ENCODE peak calls at places on chromosomes 13 and 19, in four cellular contexts. U is KG1, V is fibroblast of villous mesenchyme, O is astrocyte of the spinal cord. A is an unnamed sample.

GRCh38 chr19:29967623-29968022 is 25.6 kb downstream of the URI1 start:
- DNase-seq in U (peak; percentile 29), V (peak; percentile 78), O (peak; percentile 43), A (peak; percentile 29)

GRCh38 chr19:11538232-11539036 is at the start of gene CNN1:
- DNase-seq in U (no peak), V (peak; percentile 58), O (peak; percentile 63), A (no peak)

GRCh38 chr19:27774337-27774736 is 1438.6 kb downstream of the UQCRFS1 start:
- DNase-seq in U (no peak), V (no peak), O (no peak), A (no peak)

GRCh38 chr19:29964171-29964570 is 22.1 kb downstream of the URI1 start:
- DNase-seq in U (no peak), V (peak; percentile 82), O (no peak), A (no peak)

GRCh38 chr19:22532388-22533310 is 101.5 kb upstream of the ZNF492 start:
- DNase-seq in U (no peak), V (no peak), O (no peak), A (no peak)

GRCh38 chr19:18650048-18650435 is 13.2 kb downstream of the KLHL26 start:
- DNase-seq in U (no peak), V (peak; percentile 94), O (peak; percentile 76), A (no peak)

GRCh38 chr13:24865158-24865557 is 101.2 kb downstream of the RNF17 start:
- DNase-seq in U (peak; percentile 17), V (peak; percentile 21), O (peak; percentile 6), A (no peak)

GRCh38 chr19:17967258-17968051 is 548 bp downstream of the KCNN1 start:
- DNase-seq in U (no peak), V (no peak), O (no peak), A (no peak)

GRCh38 chr13:36046672-36047071 is 84.5 kb downstream of the DCLK1 start:
- DNase-seq in U (no peak), V (no peak), O (no peak), A (no peak)

GRCh38 chr19:48724796-48725753 is 5.5 kb upstream of the MAMSTR start:
- DNase-seq in U (peak; percentile 60), V (peak; percentile 88), O (peak; percentile 90), A (no peak)

GRCh38 chr19:46944918-46945628 is 74.6 kb upstream of the NPAS1 start:
- DNase-seq in U (no peak), V (peak; percentile 78), O (peak; percentile 79), A (no peak)

GRCh38 chr19:51503891-51504290 is 2.3 kb upstream of the SIGLEC12 start:
- DNase-seq in U (no peak), V (no peak), O (no peak), A (no peak)

GRCh38 chr13:51684076-51684475 is 99.8 kb downstream of the WDFY2 start:
- DNase-seq in U (no peak), V (no peak), O (peak; percentile 60), A (no peak)

GRCh38 chr19:45496349-45496953 is 396 bp downstream of the RTN2 start:
- DNase-seq in U (no peak), V (no peak), O (no peak), A (no peak)

GRCh38 chr19:17420267-17420924 is 549 bp downstream of the MVB12A start:
- DNase-seq in U (no peak), V (no peak), O (peak; percentile 8), A (no peak)

GRCh38 chr13:85864963-85865530 is 65.8 kb upstream of the SLITRK6 start:
- DNase-seq in U (no peak), V (no peak), O (peak; percentile 37), A (peak; percentile 4)

GRCh38 chr19:7069904-7070226 is 362 bp downstream of the ZNF557 start:
- DNase-seq in U (no peak), V (no peak), O (no peak), A (no peak)

GRCh38 chr19:58002384-58003152 is at the start of gene ZNF606:
- DNase-seq in U (peak; percentile 85), V (peak; percentile 89), O (peak; percentile 92), A (peak; percentile 54)

GRCh38 chr13:64488731-64489130 is 2741.4 kb downstream of the PCDH9 start:
- DNase-seq in U (no peak), V (no peak), O (peak; percentile 47), A (no peak)

GRCh38 chr13:50365683-50366391 is 350.6 kb downstream of the KCNRG start:
- DNase-seq in U (no peak), V (no peak), O (no peak), A (no peak)

GRCh38 chr13:64869539-64869938 is 2360.6 kb downstream of the PCDH9 start:
- DNase-seq in U (no peak), V (no peak), O (no peak), A (no peak)

GRCh38 chr19:4061683-4062575 is 4.8 kb downstream of the ZBTB7A start:
- DNase-seq in U (no peak), V (no peak), O (no peak), A (no peak)

GRCh38 chr13:81874681-81875661 is 1534.0 kb upstream of the SPRY2 start:
- DNase-seq in U (no peak), V (no peak), O (no peak), A (no peak)

GRCh38 chr13:101283782-101284181 is 132.5 kb downstream of the NALCN start:
- DNase-seq in U (no peak), V (no peak), O (no peak), A (no peak)

GRCh38 chr13:20492641-20493040 is 33.0 kb downstream of the CRYL1 start:
- DNase-seq in U (no peak), V (peak; percentile 30), O (no peak), A (no peak)

GRCh38 chr13:105363747-105364177 is 1171.7 kb downstream of the EFNB2 start:
- DNase-seq in U (peak; percentile 68), V (no peak), O (no peak), A (no peak)

GRCh38 chr19:30171795-30172642 is 200.2 kb upstream of the ZNF536 start:
- DNase-seq in U (no peak), V (no peak), O (no peak), A (no peak)

GRCh38 chr13:79096099-79096498 is 310.0 kb downstream of the RBM26 start:
- DNase-seq in U (no peak), V (no peak), O (no peak), A (no peak)

GRCh38 chr13:36998624-36999041 is 507 bp downstream of the ALG5 start:
- DNase-seq in U (no peak), V (no peak), O (no peak), A (no peak)

GRCh38 chr19:7924651-7925170 is 1.2 kb downstream of the CTXN1 start:
- DNase-seq in U (no peak), V (no peak), O (no peak), A (no peak)

GRCh38 chr19:45638930-45639729 is at the start of gene EML2:
- DNase-seq in U (no peak), V (peak; percentile 37), O (peak; percentile 28), A (no peak)

GRCh38 chr19:2032296-2032941 is 16.9 kb upstream of the BTBD2 start:
- DNase-seq in U (peak; percentile 73), V (peak; percentile 90), O (peak; percentile 88), A (peak; percentile 82)

GRCh38 chr19:39253374-39254149 is 4.9 kb upstream of the IFNL4 start:
- DNase-seq in U (no peak), V (no peak), O (no peak), A (no peak)

GRCh38 chr13:29849071-29849541 is 1.3 kb downstream of the UBL3 start:
- DNase-seq in U (peak; percentile 41), V (peak; percentile 37), O (no peak), A (no peak)

GRCh38 chr19:23986623-23987022 is 71.9 kb downstream of the ZNF726 start:
- DNase-seq in U (no peak), V (no peak), O (no peak), A (no peak)

GRCh38 chr13:77306458-77306857 is 20.4 kb downstream of the MYCBP2 start:
- DNase-seq in U (no peak), V (no peak), O (no peak), A (no peak)

GRCh38 chr19:4447327-4448146 is 10.1 kb downstream of the UBXN6 start:
- DNase-seq in U (no peak), V (no peak), O (no peak), A (no peak)

GRCh38 chr19:6709549-6709948 is 10.9 kb downstream of the C3 start:
- DNase-seq in U (no peak), V (no peak), O (no peak), A (no peak)

GRCh38 chr13:100363874-100364273 is 224.7 kb downstream of the GGACT start:
- DNase-seq in U (no peak), V (peak; percentile 42), O (peak; percentile 59), A (no peak)